ENCODE peak calls at places on chromosomes 5 and 9, in ten cellular contexts. B, W, R, E, O, J, G, T, Q and N are unnamed samples.

GRCh38 chr5:20305463-20305862 is 317.5 kb upstream of the CDH18 start:
- DNase-seq in B (no peak), W (no peak), R (no peak), E (no peak), O (no peak), J (no peak), G (no peak), T (no peak), Q (no peak), N (no peak)

GRCh38 chr5:64784451-64785025 is 15.8 kb downstream of the CWC27 start:
- DNase-seq in B (peak; percentile 75), W (peak; percentile 89), R (peak; percentile 62), E (no peak), O (peak; percentile 91), J (peak; percentile 41), G (peak; percentile 93), T (peak; percentile 86), Q (peak; percentile 87), N (peak; percentile 82)

GRCh38 chr5:148205044-148205813 is 2.4 kb downstream of the SPINK6 start:
- DNase-seq in B (no peak), W (no peak), R (no peak), E (no peak), O (no peak), J (no peak), G (no peak), T (no peak), Q (no peak), N (no peak)

GRCh38 chr5:176889321-176890280 is 9.5 kb downstream of the HK3 start:
- DNase-seq in B (no peak), W (no peak), R (no peak), E (no peak), O (no peak), J (no peak), G (no peak), T (peak; percentile 48), Q (no peak), N (no peak)

GRCh38 chr9:18349530-18349929 is 124.4 kb upstream of the ADAMTSL1 start:
- DNase-seq in B (no peak), W (no peak), R (no peak), E (no peak), O (no peak), J (no peak), G (no peak), T (no peak), Q (no peak), N (no peak)

GRCh38 chr5:93281980-93282772 is 298.8 kb downstream of the NR2F1-AS1 start:
- DNase-seq in B (no peak), W (no peak), R (no peak), E (no peak), O (no peak), J (no peak), G (no peak), T (no peak), Q (no peak), N (no peak)

GRCh38 chr5:142364251-142365145 is 39.7 kb upstream of the SPRY4 start:
- DNase-seq in B (no peak), W (no peak), R (no peak), E (peak; percentile 62), O (no peak), J (no peak), G (peak; percentile 63), T (peak; percentile 53), Q (peak; percentile 41), N (peak; percentile 88)

GRCh38 chr5:134145779-134146581 is 30.8 kb downstream of the SKP1 start:
- DNase-seq in B (peak; percentile 70), W (peak; percentile 84), R (peak; percentile 77), E (peak; percentile 3), O (peak; percentile 65), J (peak; percentile 66), G (peak; percentile 77), T (peak; percentile 94), Q (peak; percentile 57), N (peak; percentile 89)

GRCh38 chr9:70318002-70318401 is 59.2 kb downstream of the SMC5 start:
- DNase-seq in B (no peak), W (no peak), R (no peak), E (no peak), O (no peak), J (no peak), G (no peak), T (no peak), Q (no peak), N (no peak)

GRCh38 chr9:74960548-74960947 is 7.8 kb upstream of the C9orf40 start:
- DNase-seq in B (peak; percentile 71), W (no peak), R (no peak), E (no peak), O (peak; percentile 59), J (no peak), G (peak; percentile 88), T (no peak), Q (peak; percentile 90), N (no peak)

GRCh38 chr5:60929024-60929423 is 15.8 kb downstream of the ERCC8 start:
- DNase-seq in B (no peak), W (no peak), R (no peak), E (no peak), O (peak; percentile 42), J (no peak), G (peak; percentile 44), T (no peak), Q (peak; percentile 13), N (no peak)

GRCh38 chr5:75044406-75044805 is 8.0 kb downstream of the GCNT4 start:
- DNase-seq in B (no peak), W (peak; percentile 48), R (no peak), E (no peak), O (no peak), J (no peak), G (no peak), T (no peak), Q (no peak), N (no peak)

GRCh38 chr5:82329393-82329792 is 51.2 kb upstream of the RPS23 start:
- DNase-seq in B (no peak), W (no peak), R (no peak), E (no peak), O (no peak), J (no peak), G (no peak), T (no peak), Q (no peak), N (no peak)

GRCh38 chr5:178338126-178338749 is 105.6 kb upstream of the PHYKPL start:
- DNase-seq in B (no peak), W (no peak), R (no peak), E (no peak), O (no peak), J (no peak), G (no peak), T (peak; percentile 44), Q (no peak), N (no peak)

GRCh38 chr5:111238826-111239225 is 14.6 kb downstream of the CAMK4 start:
- DNase-seq in B (no peak), W (no peak), R (no peak), E (no peak), O (no peak), J (no peak), G (no peak), T (no peak), Q (no peak), N (peak; percentile 98)

GRCh38 chr9:128819716-128820664 is 1.7 kb downstream of the ENDOG start:
- DNase-seq in B (no peak), W (peak; percentile 69), R (no peak), E (peak; percentile 3), O (peak; percentile 8), J (no peak), G (peak; percentile 57), T (no peak), Q (no peak), N (peak; percentile 83)

GRCh38 chr5:113686599-113686998 is 173.1 kb downstream of the YTHDC2 start:
- DNase-seq in B (no peak), W (no peak), R (no peak), E (no peak), O (no peak), J (no peak), G (no peak), T (no peak), Q (no peak), N (no peak)

GRCh38 chr5:150254363-150255154 is 35.0 kb downstream of the CAMK2A start:
- DNase-seq in B (no peak), W (no peak), R (no peak), E (no peak), O (no peak), J (no peak), G (no peak), T (no peak), Q (no peak), N (no peak)

GRCh38 chr9:36864491-36865410 is 169.3 kb downstream of the PAX5 start:
- DNase-seq in B (no peak), W (no peak), R (no peak), E (no peak), O (no peak), J (no peak), G (no peak), T (no peak), Q (no peak), N (no peak)

GRCh38 chr9:137463931-137464290 is 4.8 kb upstream of the NSMF start:
- DNase-seq in B (no peak), W (no peak), R (no peak), E (no peak), O (no peak), J (no peak), G (no peak), T (no peak), Q (no peak), N (no peak)

GRCh38 chr5:6402939-6403338 is 24.6 kb upstream of the MED10 start:
- DNase-seq in B (no peak), W (no peak), R (no peak), E (no peak), O (no peak), J (no peak), G (no peak), T (no peak), Q (no peak), N (no peak)

GRCh38 chr9:752681-753200 is 88.8 kb upstream of the DMRT1 start:
- DNase-seq in B (peak; percentile 35), W (no peak), R (no peak), E (no peak), O (no peak), J (no peak), G (peak; percentile 18), T (no peak), Q (peak; percentile 42), N (no peak)

GRCh38 chr5:143402464-143403356 is 776 bp downstream of the NR3C1 start:
- DNase-seq in B (peak; percentile 54), W (peak; percentile 54), R (peak; percentile 45), E (no peak), O (peak; percentile 51), J (peak; percentile 46), G (peak; percentile 65), T (peak; percentile 82), Q (peak; percentile 73), N (peak; percentile 61)

GRCh38 chr9:124541824-124542223 is 34.6 kb upstream of the NR5A1 start:
- DNase-seq in B (no peak), W (no peak), R (no peak), E (no peak), O (no peak), J (no peak), G (no peak), T (no peak), Q (no peak), N (no peak)